ENCODE peak calls at places on chromosomes 3 and 15, in seven cellular contexts. One of them, this sample, is unnamed.

GRCh38 chr3:112811150-112811884 is 35.3 kb downstream of the CD200R1L start:
- DNase-seq in T-helper 1 cell: no peak
- DNase-seq in activated T-helper 1 cell treated with Interleukin-2 at 50 U/mL for 16 hours: no peak
- DNase-seq in HS-5: no peak
- DNase-seq in caudate nucleus: no peak
- DNase-seq in stimulated activated CD8-positive, alpha-beta memory T cell treated with anti-CD3 and anti-CD28 coated beads, Interleukin-7, amount 100 ng/mL, for 24 hours: no peak
- DNase-seq in NCI-H1092 treated with DMSO at 0.1 percent for 48 hours: no peak
- DNase-seq in this sample: no peak

GRCh38 chr3:9496893-9497292 is 56.7 kb downstream of the LHFPL4 start:
- DNase-seq in T-helper 1 cell: no peak
- DNase-seq in activated T-helper 1 cell treated with Interleukin-2 at 50 U/mL for 16 hours: no peak
- DNase-seq in HS-5: no peak
- DNase-seq in caudate nucleus: no peak
- DNase-seq in stimulated activated CD8-positive, alpha-beta memory T cell treated with anti-CD3 and anti-CD28 coated beads, Interleukin-7, amount 100 ng/mL, for 24 hours: no peak
- DNase-seq in NCI-H1092 treated with DMSO at 0.1 percent for 48 hours: no peak
- DNase-seq in this sample: no peak

GRCh38 chr3:65955792-65956477 is 82.8 kb downstream of the MAGI1 start:
- DNase-seq in T-helper 1 cell: no peak
- DNase-seq in activated T-helper 1 cell treated with Interleukin-2 at 50 U/mL for 16 hours: no peak
- DNase-seq in HS-5: peak
- DNase-seq in caudate nucleus: no peak
- DNase-seq in stimulated activated CD8-positive, alpha-beta memory T cell treated with anti-CD3 and anti-CD28 coated beads, Interleukin-7, amount 100 ng/mL, for 24 hours: no peak
- DNase-seq in NCI-H1092 treated with DMSO at 0.1 percent for 48 hours: no peak
- DNase-seq in this sample: peak

GRCh38 chr15:56215769-56216168 is 27.9 kb downstream of the RFX7 start:
- DNase-seq in T-helper 1 cell: no peak
- DNase-seq in activated T-helper 1 cell treated with Interleukin-2 at 50 U/mL for 16 hours: no peak
- DNase-seq in HS-5: no peak
- DNase-seq in caudate nucleus: no peak
- DNase-seq in stimulated activated CD8-positive, alpha-beta memory T cell treated with anti-CD3 and anti-CD28 coated beads, Interleukin-7, amount 100 ng/mL, for 24 hours: no peak
- DNase-seq in NCI-H1092 treated with DMSO at 0.1 percent for 48 hours: peak
- DNase-seq in this sample: peak

GRCh38 chr3:34033840-34034239 is 235.4 kb downstream of the PDCD6IP start:
- DNase-seq in T-helper 1 cell: no peak
- DNase-seq in activated T-helper 1 cell treated with Interleukin-2 at 50 U/mL for 16 hours: no peak
- DNase-seq in HS-5: no peak
- DNase-seq in caudate nucleus: no peak
- DNase-seq in stimulated activated CD8-positive, alpha-beta memory T cell treated with anti-CD3 and anti-CD28 coated beads, Interleukin-7, amount 100 ng/mL, for 24 hours: no peak
- DNase-seq in NCI-H1092 treated with DMSO at 0.1 percent for 48 hours: no peak
- DNase-seq in this sample: no peak

GRCh38 chr3:13282986-13283876 is 136.9 kb downstream of the NUP210 start:
- DNase-seq in T-helper 1 cell: no peak
- DNase-seq in activated T-helper 1 cell treated with Interleukin-2 at 50 U/mL for 16 hours: no peak
- DNase-seq in HS-5: no peak
- DNase-seq in caudate nucleus: no peak
- DNase-seq in stimulated activated CD8-positive, alpha-beta memory T cell treated with anti-CD3 and anti-CD28 coated beads, Interleukin-7, amount 100 ng/mL, for 24 hours: no peak
- DNase-seq in NCI-H1092 treated with DMSO at 0.1 percent for 48 hours: peak
- DNase-seq in this sample: no peak

GRCh38 chr3:189883113-189883753 is 237.5 kb downstream of the P3H2 start:
- DNase-seq in T-helper 1 cell: no peak
- DNase-seq in activated T-helper 1 cell treated with Interleukin-2 at 50 U/mL for 16 hours: no peak
- DNase-seq in HS-5: no peak
- DNase-seq in caudate nucleus: no peak
- DNase-seq in stimulated activated CD8-positive, alpha-beta memory T cell treated with anti-CD3 and anti-CD28 coated beads, Interleukin-7, amount 100 ng/mL, for 24 hours: no peak
- DNase-seq in NCI-H1092 treated with DMSO at 0.1 percent for 48 hours: no peak
- DNase-seq in this sample: no peak

GRCh38 chr15:65937476-65937875 is 68.2 kb downstream of the RAB11A start:
- DNase-seq in T-helper 1 cell: no peak
- DNase-seq in activated T-helper 1 cell treated with Interleukin-2 at 50 U/mL for 16 hours: no peak
- DNase-seq in HS-5: no peak
- DNase-seq in caudate nucleus: no peak
- DNase-seq in stimulated activated CD8-positive, alpha-beta memory T cell treated with anti-CD3 and anti-CD28 coated beads, Interleukin-7, amount 100 ng/mL, for 24 hours: no peak
- DNase-seq in NCI-H1092 treated with DMSO at 0.1 percent for 48 hours: peak
- DNase-seq in this sample: no peak

GRCh38 chr15:76871930-76872329 is 33.2 kb downstream of the SCAPER start:
- DNase-seq in T-helper 1 cell: no peak
- DNase-seq in activated T-helper 1 cell treated with Interleukin-2 at 50 U/mL for 16 hours: no peak
- DNase-seq in HS-5: no peak
- DNase-seq in caudate nucleus: no peak
- DNase-seq in stimulated activated CD8-positive, alpha-beta memory T cell treated with anti-CD3 and anti-CD28 coated beads, Interleukin-7, amount 100 ng/mL, for 24 hours: no peak
- DNase-seq in NCI-H1092 treated with DMSO at 0.1 percent for 48 hours: no peak
- DNase-seq in this sample: no peak

GRCh38 chr3:184748219-184749135 is 36.6 kb upstream of the MAGEF1 start:
- DNase-seq in T-helper 1 cell: no peak
- DNase-seq in activated T-helper 1 cell treated with Interleukin-2 at 50 U/mL for 16 hours: no peak
- DNase-seq in HS-5: no peak
- DNase-seq in caudate nucleus: peak
- DNase-seq in stimulated activated CD8-positive, alpha-beta memory T cell treated with anti-CD3 and anti-CD28 coated beads, Interleukin-7, amount 100 ng/mL, for 24 hours: no peak
- DNase-seq in NCI-H1092 treated with DMSO at 0.1 percent for 48 hours: peak
- DNase-seq in this sample: peak

GRCh38 chr15:78957416-78958093 is 12.7 kb upstream of the CTSH start:
- DNase-seq in T-helper 1 cell: no peak
- DNase-seq in activated T-helper 1 cell treated with Interleukin-2 at 50 U/mL for 16 hours: no peak
- DNase-seq in HS-5: no peak
- DNase-seq in caudate nucleus: no peak
- DNase-seq in stimulated activated CD8-positive, alpha-beta memory T cell treated with anti-CD3 and anti-CD28 coated beads, Interleukin-7, amount 100 ng/mL, for 24 hours: no peak
- DNase-seq in NCI-H1092 treated with DMSO at 0.1 percent for 48 hours: no peak
- DNase-seq in this sample: no peak

GRCh38 chr3:142853270-142854163 is 35.4 kb downstream of the PCOLCE2 start:
- DNase-seq in T-helper 1 cell: no peak
- DNase-seq in activated T-helper 1 cell treated with Interleukin-2 at 50 U/mL for 16 hours: no peak
- DNase-seq in HS-5: peak
- DNase-seq in caudate nucleus: no peak
- DNase-seq in stimulated activated CD8-positive, alpha-beta memory T cell treated with anti-CD3 and anti-CD28 coated beads, Interleukin-7, amount 100 ng/mL, for 24 hours: no peak
- DNase-seq in NCI-H1092 treated with DMSO at 0.1 percent for 48 hours: no peak
- DNase-seq in this sample: no peak

GRCh38 chr3:70805044-70805732 is 492.8 kb upstream of the MDFIC2 start:
- DNase-seq in T-helper 1 cell: no peak
- DNase-seq in activated T-helper 1 cell treated with Interleukin-2 at 50 U/mL for 16 hours: no peak
- DNase-seq in HS-5: peak
- DNase-seq in caudate nucleus: no peak
- DNase-seq in stimulated activated CD8-positive, alpha-beta memory T cell treated with anti-CD3 and anti-CD28 coated beads, Interleukin-7, amount 100 ng/mL, for 24 hours: no peak
- DNase-seq in NCI-H1092 treated with DMSO at 0.1 percent for 48 hours: no peak
- DNase-seq in this sample: no peak

GRCh38 chr3:71702131-71703024 is 22.8 kb downstream of the EIF4E3 start:
- DNase-seq in T-helper 1 cell: peak
- DNase-seq in activated T-helper 1 cell treated with Interleukin-2 at 50 U/mL for 16 hours: no peak
- DNase-seq in HS-5: no peak
- DNase-seq in caudate nucleus: no peak
- DNase-seq in stimulated activated CD8-positive, alpha-beta memory T cell treated with anti-CD3 and anti-CD28 coated beads, Interleukin-7, amount 100 ng/mL, for 24 hours: no peak
- DNase-seq in NCI-H1092 treated with DMSO at 0.1 percent for 48 hours: no peak
- DNase-seq in this sample: peak

GRCh38 chr3:11770477-11771381 is 76.0 kb downstream of the TAMM41 start:
- DNase-seq in T-helper 1 cell: peak
- DNase-seq in activated T-helper 1 cell treated with Interleukin-2 at 50 U/mL for 16 hours: peak
- DNase-seq in HS-5: peak
- DNase-seq in caudate nucleus: peak
- DNase-seq in stimulated activated CD8-positive, alpha-beta memory T cell treated with anti-CD3 and anti-CD28 coated beads, Interleukin-7, amount 100 ng/mL, for 24 hours: peak
- DNase-seq in NCI-H1092 treated with DMSO at 0.1 percent for 48 hours: peak
- DNase-seq in this sample: peak

GRCh38 chr15:76056931-76057330 is 2.9 kb upstream of the TMEM266 start:
- DNase-seq in T-helper 1 cell: no peak
- DNase-seq in activated T-helper 1 cell treated with Interleukin-2 at 50 U/mL for 16 hours: no peak
- DNase-seq in HS-5: no peak
- DNase-seq in caudate nucleus: no peak
- DNase-seq in stimulated activated CD8-positive, alpha-beta memory T cell treated with anti-CD3 and anti-CD28 coated beads, Interleukin-7, amount 100 ng/mL, for 24 hours: no peak
- DNase-seq in NCI-H1092 treated with DMSO at 0.1 percent for 48 hours: no peak
- DNase-seq in this sample: no peak

GRCh38 chr3:42213417-42213816 is 52.6 kb downstream of the CCK start:
- DNase-seq in T-helper 1 cell: no peak
- DNase-seq in activated T-helper 1 cell treated with Interleukin-2 at 50 U/mL for 16 hours: no peak
- DNase-seq in HS-5: no peak
- DNase-seq in caudate nucleus: no peak
- DNase-seq in stimulated activated CD8-positive, alpha-beta memory T cell treated with anti-CD3 and anti-CD28 coated beads, Interleukin-7, amount 100 ng/mL, for 24 hours: no peak
- DNase-seq in NCI-H1092 treated with DMSO at 0.1 percent for 48 hours: no peak
- DNase-seq in this sample: peak

GRCh38 chr15:83653288-83653638 is 660 bp upstream of the ADAMTSL3 start:
- DNase-seq in T-helper 1 cell: no peak
- DNase-seq in activated T-helper 1 cell treated with Interleukin-2 at 50 U/mL for 16 hours: no peak
- DNase-seq in HS-5: no peak
- DNase-seq in caudate nucleus: no peak
- DNase-seq in stimulated activated CD8-positive, alpha-beta memory T cell treated with anti-CD3 and anti-CD28 coated beads, Interleukin-7, amount 100 ng/mL, for 24 hours: no peak
- DNase-seq in NCI-H1092 treated with DMSO at 0.1 percent for 48 hours: no peak
- DNase-seq in this sample: no peak

GRCh38 chr3:64360261-64360660 is 135.0 kb upstream of the PRICKLE2 start:
- DNase-seq in T-helper 1 cell: no peak
- DNase-seq in activated T-helper 1 cell treated with Interleukin-2 at 50 U/mL for 16 hours: no peak
- DNase-seq in HS-5: no peak
- DNase-seq in caudate nucleus: no peak
- DNase-seq in stimulated activated CD8-positive, alpha-beta memory T cell treated with anti-CD3 and anti-CD28 coated beads, Interleukin-7, amount 100 ng/mL, for 24 hours: no peak
- DNase-seq in NCI-H1092 treated with DMSO at 0.1 percent for 48 hours: no peak
- DNase-seq in this sample: no peak

GRCh38 chr3:82281205-82281604 is 519.8 kb upstream of the GBE1 start:
- DNase-seq in T-helper 1 cell: no peak
- DNase-seq in activated T-helper 1 cell treated with Interleukin-2 at 50 U/mL for 16 hours: no peak
- DNase-seq in HS-5: no peak
- DNase-seq in caudate nucleus: no peak
- DNase-seq in stimulated activated CD8-positive, alpha-beta memory T cell treated with anti-CD3 and anti-CD28 coated beads, Interleukin-7, amount 100 ng/mL, for 24 hours: no peak
- DNase-seq in NCI-H1092 treated with DMSO at 0.1 percent for 48 hours: no peak
- DNase-seq in this sample: no peak